ENCODE peak calls at places on chromosomes 6 and 20, in nine cellular contexts. S is left kidney; F is hepatic stellate cell; E is cardiac fibroblast; P is WTC11; Z is GM23248; N is activated CD8-positive, alpha-beta memory T cell treated with anti-CD3 and anti-CD28 coated beads for 48 hours; U is anterior cingulate cortex; C is tibial nerve. W is an unnamed sample.

GRCh38 chr6:169970306-169970988 is 219.0 kb downstream of the ERMARD start:
- DNase-seq in S (no peak), F (no peak), E (no peak), P (no peak), Z (no peak), N (no peak), U (no peak), C (no peak), W (no peak)

GRCh38 chr6:26243132-26243531 is 121.9 kb upstream of the BTN3A2 start:
- DNase-seq in S (no peak), F (no peak), E (no peak), P (no peak), Z (no peak), N (no peak), U (no peak), C (no peak), W (no peak)

GRCh38 chr20:24663496-24663895 is 194.1 kb downstream of the SYNDIG1 start:
- DNase-seq in S (no peak), F (no peak), E (no peak), P (no peak), Z (no peak), N (no peak), U (no peak), C (no peak), W (no peak)

GRCh38 chr6:105488521-105489212 is 85.8 kb upstream of the PREP start:
- DNase-seq in S (no peak), F (no peak), E (peak; percentile 20), P (no peak), Z (no peak), N (no peak), U (no peak), C (no peak), W (no peak)

GRCh38 chr20:51095755-51096509 is 73.0 kb upstream of the KCNG1 start:
- DNase-seq in S (peak; percentile 53), F (no peak), E (peak; percentile 4), P (no peak), Z (no peak), N (no peak), U (no peak), C (no peak), W (no peak)

GRCh38 chr20:2402271-2402980 is 21.7 kb downstream of the TGM6 start:
- DNase-seq in S (peak; percentile 61), F (peak; percentile 53), E (peak; percentile 70), P (no peak), Z (peak; percentile 83), N (no peak), U (no peak), C (no peak), W (peak; percentile 21)

GRCh38 chr20:1817577-1818211 is 77.5 kb upstream of the SIRPA start:
- DNase-seq in S (no peak), F (no peak), E (no peak), P (no peak), Z (no peak), N (no peak), U (no peak), C (no peak), W (no peak)

GRCh38 chr6:129364767-129365166 is 345.2 kb downstream of the ARHGAP18 start:
- DNase-seq in S (no peak), F (no peak), E (no peak), P (no peak), Z (no peak), N (no peak), U (no peak), C (no peak), W (no peak)

GRCh38 chr6:170175644-170176620 is 114.9 kb downstream of the DLL1 start:
- DNase-seq in S (no peak), F (no peak), E (no peak), P (no peak), Z (no peak), N (no peak), U (no peak), C (no peak), W (no peak)

GRCh38 chr6:100948381-100949133 is 67.4 kb upstream of the ASCC3 start:
- DNase-seq in S (no peak), F (no peak), E (peak; percentile 6), P (no peak), Z (no peak), N (no peak), U (no peak), C (no peak), W (no peak)

GRCh38 chr6:33147807-33148666 is 44.2 kb downstream of the COL11A2 start:
- DNase-seq in S (peak; percentile 69), F (peak; percentile 43), E (peak; percentile 81), P (no peak), Z (peak; percentile 74), N (no peak), U (no peak), C (no peak), W (peak; percentile 46)

GRCh38 chr6:108166664-108167448 is 1.0 kb downstream of the NR2E1 start:
- DNase-seq in S (peak; percentile 27), F (no peak), E (no peak), P (peak; percentile 38), Z (no peak), N (no peak), U (no peak), C (no peak), W (no peak)

GRCh38 chr6:42569102-42570028 is 5.5 kb downstream of the UBR2 start:
- DNase-seq in S (no peak), F (peak; percentile 26), E (peak; percentile 90), P (no peak), Z (peak; percentile 92), N (no peak), U (no peak), C (no peak), W (peak; percentile 66)

GRCh38 chr20:46720776-46721425 is 11.5 kb downstream of the SLC2A10 start:
- DNase-seq in S (no peak), F (no peak), E (no peak), P (no peak), Z (peak; percentile 12), N (no peak), U (no peak), C (no peak), W (no peak)

GRCh38 chr20:1377984-1378742 is 14.7 kb downstream of the FKBP1A start:
- DNase-seq in S (no peak), F (no peak), E (no peak), P (no peak), Z (peak; percentile 56), N (no peak), U (no peak), C (no peak), W (no peak)

GRCh38 chr20:34364013-34364382 is 925 bp downstream of the ITCH start:
- DNase-seq in S (peak; percentile 77), F (peak; percentile 27), E (peak; percentile 53), P (no peak), Z (peak; percentile 83), N (no peak), U (no peak), C (no peak), W (peak; percentile 53)

GRCh38 chr20:45479822-45480221 is 10.3 kb downstream of the WFDC2 start:
- DNase-seq in S (no peak), F (no peak), E (no peak), P (no peak), Z (no peak), N (no peak), U (no peak), C (no peak), W (no peak)

GRCh38 chr6:136682292-136682691 is 110.0 kb downstream of the MAP3K5 start:
- DNase-seq in S (no peak), F (no peak), E (no peak), P (no peak), Z (no peak), N (no peak), U (no peak), C (no peak), W (no peak)

GRCh38 chr6:75563032-75563431 is 38.6 kb upstream of the SENP6 start:
- DNase-seq in S (peak; percentile 18), F (no peak), E (peak; percentile 54), P (peak; percentile 15), Z (peak; percentile 47), N (no peak), U (no peak), C (no peak), W (no peak)